ENCODE peak calls at places on chromosomes 12 and 14, in seven cellular contexts. One of them, this sample, is unnamed.

GRCh38 chr12:121452356-121453021 is 52.6 kb downstream of the RNF34 start:
- DNase-seq in spleen: no peak
- DNase-seq in esophagus squamous epithelium: no peak
- DNase-seq in MM.1S: no peak
- DNase-seq in IMR-90: no peak
- DNase-seq in uterus: peak; percentile 38
- DNase-seq in adrenal gland: no peak
- DNase-seq in this sample: no peak

GRCh38 chr12:64858882-64859281 is 34.4 kb downstream of the TBC1D30 start:
- DNase-seq in esophagus squamous epithelium: no peak
- DNase-seq in spleen: no peak
- DNase-seq in uterus: no peak
- DNase-seq in MM.1S: no peak
- DNase-seq in adrenal gland: no peak
- DNase-seq in IMR-90: no peak
- DNase-seq in this sample: no peak

GRCh38 chr12:52837341-52837741 is 3.2 kb upstream of the KRT79 start:
- DNase-seq in uterus: no peak
- DNase-seq in IMR-90: peak; percentile 91
- DNase-seq in esophagus squamous epithelium: no peak
- DNase-seq in adrenal gland: no peak
- DNase-seq in spleen: peak; percentile 36
- DNase-seq in MM.1S: no peak
- DNase-seq in this sample: no peak

GRCh38 chr14:44963775-44964380 is 1.9 kb downstream of the TOGARAM1 start:
- DNase-seq in spleen: no peak
- DNase-seq in MM.1S: no peak
- DNase-seq in uterus: no peak
- DNase-seq in IMR-90: no peak
- DNase-seq in adrenal gland: no peak
- DNase-seq in esophagus squamous epithelium: no peak
- DNase-seq in this sample: peak; percentile 62

GRCh38 chr14:68564826-68565760 is 227.8 kb downstream of the ZFP36L1 start:
- DNase-seq in esophagus squamous epithelium: no peak
- DNase-seq in spleen: no peak
- DNase-seq in uterus: peak; percentile 51
- DNase-seq in MM.1S: no peak
- DNase-seq in IMR-90: no peak
- DNase-seq in adrenal gland: no peak
- DNase-seq in this sample: no peak

GRCh38 chr14:55600784-55601561 is 21.0 kb downstream of the KTN1 start:
- DNase-seq in esophagus squamous epithelium: no peak
- DNase-seq in MM.1S: no peak
- DNase-seq in adrenal gland: no peak
- DNase-seq in spleen: no peak
- DNase-seq in IMR-90: peak; percentile 66
- DNase-seq in uterus: no peak
- DNase-seq in this sample: no peak

GRCh38 chr12:65699251-65699650 is 125.0 kb upstream of the HMGA2 start:
- DNase-seq in adrenal gland: no peak
- DNase-seq in spleen: no peak
- DNase-seq in uterus: no peak
- DNase-seq in IMR-90: peak; percentile 65
- DNase-seq in MM.1S: no peak
- DNase-seq in esophagus squamous epithelium: no peak
- DNase-seq in this sample: no peak

GRCh38 chr12:18864900-18865561 is 127.1 kb downstream of the CAPZA3 start:
- DNase-seq in esophagus squamous epithelium: no peak
- DNase-seq in spleen: no peak
- DNase-seq in IMR-90: peak; percentile 73
- DNase-seq in adrenal gland: peak; percentile 44
- DNase-seq in uterus: no peak
- DNase-seq in MM.1S: no peak
- DNase-seq in this sample: no peak

GRCh38 chr12:57632369-57632897 is 568 bp downstream of the B4GALNT1 start:
- DNase-seq in MM.1S: peak; percentile 33
- DNase-seq in IMR-90: no peak
- DNase-seq in esophagus squamous epithelium: no peak
- DNase-seq in spleen: no peak
- DNase-seq in adrenal gland: no peak
- DNase-seq in uterus: no peak
- DNase-seq in this sample: no peak

GRCh38 chr12:30847259-30847658 is 79.3 kb upstream of the TSPAN11 start:
- DNase-seq in spleen: no peak
- DNase-seq in esophagus squamous epithelium: no peak
- DNase-seq in uterus: no peak
- DNase-seq in IMR-90: peak; percentile 70
- DNase-seq in MM.1S: peak; percentile 88
- DNase-seq in adrenal gland: no peak
- DNase-seq in this sample: no peak

GRCh38 chr12:56725723-56726102 is 614 bp upstream of the NACA start:
- DNase-seq in spleen: no peak
- DNase-seq in adrenal gland: no peak
- DNase-seq in IMR-90: no peak
- DNase-seq in uterus: no peak
- DNase-seq in MM.1S: no peak
- DNase-seq in esophagus squamous epithelium: no peak
- DNase-seq in this sample: no peak

GRCh38 chr14:50410016-50410530 is 13.4 kb upstream of the CDKL1 start:
- DNase-seq in adrenal gland: no peak
- DNase-seq in spleen: no peak
- DNase-seq in IMR-90: no peak
- DNase-seq in esophagus squamous epithelium: no peak
- DNase-seq in MM.1S: no peak
- DNase-seq in uterus: no peak
- DNase-seq in this sample: no peak

GRCh38 chr14:61266436-61267220 is 14.5 kb downstream of the TMEM30B start:
- DNase-seq in uterus: no peak
- DNase-seq in adrenal gland: no peak
- DNase-seq in IMR-90: no peak
- DNase-seq in spleen: no peak
- DNase-seq in esophagus squamous epithelium: no peak
- DNase-seq in MM.1S: no peak
- DNase-seq in this sample: no peak

GRCh38 chr14:34770901-34771300 is 56.5 kb upstream of the CFL2 start:
- DNase-seq in IMR-90: no peak
- DNase-seq in MM.1S: no peak
- DNase-seq in spleen: no peak
- DNase-seq in uterus: no peak
- DNase-seq in adrenal gland: no peak
- DNase-seq in esophagus squamous epithelium: no peak
- DNase-seq in this sample: no peak

GRCh38 chr12:16553457-16553856 is 52.5 kb downstream of the LMO3 start:
- DNase-seq in adrenal gland: no peak
- DNase-seq in esophagus squamous epithelium: no peak
- DNase-seq in uterus: no peak
- DNase-seq in spleen: no peak
- DNase-seq in IMR-90: peak; percentile 62
- DNase-seq in MM.1S: no peak
- DNase-seq in this sample: no peak

GRCh38 chr12:16526693-16527092 is 79.3 kb downstream of the LMO3 start:
- DNase-seq in MM.1S: no peak
- DNase-seq in adrenal gland: peak; percentile 41
- DNase-seq in uterus: peak; percentile 67
- DNase-seq in IMR-90: peak; percentile 92
- DNase-seq in esophagus squamous epithelium: no peak
- DNase-seq in spleen: no peak
- DNase-seq in this sample: no peak

GRCh38 chr14:60637490-60638452 is 11.5 kb downstream of the SIX1 start:
- DNase-seq in adrenal gland: no peak
- DNase-seq in uterus: no peak
- DNase-seq in esophagus squamous epithelium: no peak
- DNase-seq in IMR-90: peak; percentile 53
- DNase-seq in spleen: no peak
- DNase-seq in MM.1S: no peak
- DNase-seq in this sample: no peak

GRCh38 chr12:5083955-5084849 is 40.5 kb downstream of the KCNA5 start:
- DNase-seq in IMR-90: peak; percentile 71
- DNase-seq in spleen: no peak
- DNase-seq in MM.1S: peak; percentile 33
- DNase-seq in adrenal gland: peak; percentile 14
- DNase-seq in esophagus squamous epithelium: no peak
- DNase-seq in uterus: no peak
- DNase-seq in this sample: no peak

GRCh38 chr12:57803317-57803893 is 15.1 kb downstream of the AVIL start:
- DNase-seq in IMR-90: peak; percentile 42
- DNase-seq in adrenal gland: peak; percentile 53
- DNase-seq in MM.1S: peak; percentile 21
- DNase-seq in esophagus squamous epithelium: no peak
- DNase-seq in uterus: no peak
- DNase-seq in spleen: no peak
- DNase-seq in this sample: peak; percentile 44

GRCh38 chr14:105089746-105090492 is 24.7 kb upstream of the GPR132 start:
- DNase-seq in IMR-90: no peak
- DNase-seq in spleen: no peak
- DNase-seq in adrenal gland: peak; percentile 5
- DNase-seq in esophagus squamous epithelium: no peak
- DNase-seq in MM.1S: no peak
- DNase-seq in uterus: no peak
- DNase-seq in this sample: peak; percentile 46

GRCh38 chr14:105092124-105092911 is 27.1 kb upstream of the GPR132 start:
- DNase-seq in esophagus squamous epithelium: no peak
- DNase-seq in IMR-90: no peak
- DNase-seq in MM.1S: no peak
- DNase-seq in uterus: peak; percentile 39
- DNase-seq in spleen: peak; percentile 79
- DNase-seq in adrenal gland: peak; percentile 10
- DNase-seq in this sample: peak; percentile 47

GRCh38 chr14:105092912-105093425 is 27.7 kb upstream of the GPR132 start:
- DNase-seq in IMR-90: peak; percentile 58
- DNase-seq in esophagus squamous epithelium: no peak
- DNase-seq in adrenal gland: peak; percentile 60
- DNase-seq in spleen: peak; percentile 92
- DNase-seq in MM.1S: no peak
- DNase-seq in uterus: peak; percentile 61
- DNase-seq in this sample: peak; percentile 71

GRCh38 chr14:105090493-105091334 is 25.5 kb upstream of the GPR132 start:
- DNase-seq in adrenal gland: peak; percentile 82
- DNase-seq in IMR-90: peak; percentile 62
- DNase-seq in spleen: peak; percentile 97
- DNase-seq in uterus: peak; percentile 75
- DNase-seq in MM.1S: peak; percentile 56
- DNase-seq in esophagus squamous epithelium: no peak
- DNase-seq in this sample: peak; percentile 86

DNA sequence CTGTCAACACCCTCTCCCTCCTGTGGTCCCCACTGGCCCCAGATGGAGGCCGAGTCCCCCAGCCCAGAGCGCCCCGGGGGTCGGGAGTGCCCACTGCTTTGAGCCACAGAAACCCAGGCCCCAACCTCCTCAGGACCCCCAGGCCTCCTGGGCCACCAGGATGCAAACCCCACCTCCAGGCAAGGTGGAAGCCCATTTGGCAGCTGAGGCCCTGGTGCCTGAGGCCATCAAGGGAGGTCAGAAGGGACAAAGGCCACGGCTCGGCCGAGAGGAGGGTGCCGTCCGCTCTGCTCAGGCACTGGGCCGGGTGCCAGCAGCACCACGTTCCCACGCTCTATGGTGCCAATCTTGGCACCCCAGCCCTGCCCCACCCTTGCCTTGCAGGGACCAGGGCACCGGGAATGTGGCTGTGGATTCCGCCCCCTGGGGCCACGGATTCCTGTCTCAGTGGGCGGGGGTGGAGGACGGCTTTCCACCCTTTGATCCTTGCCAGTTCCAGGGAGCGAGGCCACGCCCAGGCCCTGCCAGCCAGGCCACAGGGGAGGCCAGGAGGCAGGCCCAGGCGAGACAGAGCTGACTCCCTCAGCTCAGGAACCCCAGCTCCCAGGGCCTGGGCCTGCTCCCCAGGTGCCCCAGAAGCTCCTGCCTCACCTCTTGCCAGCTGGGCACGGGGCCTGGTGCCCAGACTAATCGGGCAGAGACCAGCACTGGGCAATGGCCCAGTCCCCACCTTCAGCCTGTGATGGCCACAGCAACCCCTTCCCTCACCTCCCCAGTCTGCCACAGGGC is 26.3 kb upstream of the GPR132 start:
- DNase-seq in esophagus squamous epithelium: no peak
- DNase-seq in spleen: peak; percentile 86
- DNase-seq in MM.1S: no peak
- DNase-seq in uterus: peak; percentile 60
- DNase-seq in IMR-90: no peak
- DNase-seq in adrenal gland: peak; percentile 69
- DNase-seq in this sample: peak; percentile 95
- H3K27ac ChIP-seq in esophagus squamous epithelium: peak overlapping the region; percentile 92
- H3K27ac ChIP-seq in spleen: peak overlapping the region; percentile 0
- H3K27ac ChIP-seq in MM.1S: no peak overlapping the region
- H3K27ac ChIP-seq in uterus: peak overlapping the region; percentile 92
- H3K27ac ChIP-seq in IMR-90: peak overlapping the region; percentile 2
- H3K27ac ChIP-seq in adrenal gland: peak overlapping the region; percentile 4
- H3K27ac ChIP-seq in this sample: peak overlapping the region; percentile 37

GRCh38 chr12:3554547-3555115 is 63.6 kb downstream of the PRMT8 start:
- DNase-seq in esophagus squamous epithelium: no peak
- DNase-seq in spleen: no peak
- DNase-seq in MM.1S: no peak
- DNase-seq in adrenal gland: no peak
- DNase-seq in uterus: no peak
- DNase-seq in IMR-90: no peak
- DNase-seq in this sample: no peak

GRCh38 chr12:3552726-3553045 is 61.7 kb downstream of the PRMT8 start:
- DNase-seq in IMR-90: no peak
- DNase-seq in adrenal gland: no peak
- DNase-seq in uterus: no peak
- DNase-seq in esophagus squamous epithelium: no peak
- DNase-seq in spleen: no peak
- DNase-seq in MM.1S: no peak
- DNase-seq in this sample: no peak

GRCh38 chr12:3553221-3553620 is 62.2 kb downstream of the PRMT8 start:
- DNase-seq in esophagus squamous epithelium: no peak
- DNase-seq in spleen: no peak
- DNase-seq in adrenal gland: no peak
- DNase-seq in MM.1S: no peak
- DNase-seq in uterus: no peak
- DNase-seq in IMR-90: no peak
- DNase-seq in this sample: no peak

GRCh38 chr12:3551976-3552725 is 61.1 kb downstream of the PRMT8 start:
- DNase-seq in spleen: no peak
- DNase-seq in MM.1S: no peak
- DNase-seq in esophagus squamous epithelium: no peak
- DNase-seq in IMR-90: no peak
- DNase-seq in adrenal gland: no peak
- DNase-seq in uterus: no peak
- DNase-seq in this sample: no peak

GRCh38 chr12:3553681-3554546 is 62.9 kb downstream of the PRMT8 start:
- DNase-seq in uterus: no peak
- DNase-seq in esophagus squamous epithelium: no peak
- DNase-seq in spleen: no peak
- DNase-seq in IMR-90: no peak
- DNase-seq in MM.1S: no peak
- DNase-seq in adrenal gland: no peak
- DNase-seq in this sample: no peak
- TF ChIP-seq CTCF in uterus: no peak
- TF ChIP-seq CTCF in esophagus squamous epithelium: no peak
- TF ChIP-seq CTCF in spleen: no peak
- TF ChIP-seq CTCF in IMR-90: no peak
- TF ChIP-seq CTCF in MM.1S: no peak
- TF ChIP-seq CTCF in adrenal gland: no peak
- TF ChIP-seq CTCF in this sample: no peak

GRCh38 chr12:122452701-122453285 is 30.3 kb upstream of the CLIP1 start:
- DNase-seq in adrenal gland: no peak
- DNase-seq in IMR-90: no peak
- DNase-seq in esophagus squamous epithelium: no peak
- DNase-seq in uterus: no peak
- DNase-seq in spleen: no peak
- DNase-seq in MM.1S: no peak
- DNase-seq in this sample: no peak
- H3K27ac ChIP-seq in adrenal gland: no peak overlapping the region
- H3K27ac ChIP-seq in IMR-90: no peak overlapping the region
- H3K27ac ChIP-seq in esophagus squamous epithelium: peak overlapping the region; percentile 47
- H3K27ac ChIP-seq in uterus: no peak overlapping the region
- H3K27ac ChIP-seq in spleen: no peak overlapping the region
- H3K27ac ChIP-seq in MM.1S: peak overlapping the region; percentile 66
- H3K27ac ChIP-seq in this sample: no peak overlapping the region

GRCh38 chr14:95018845-95019244 is 138.5 kb downstream of the DICER1 start:
- DNase-seq in adrenal gland: no peak
- DNase-seq in IMR-90: no peak
- DNase-seq in uterus: no peak
- DNase-seq in esophagus squamous epithelium: no peak
- DNase-seq in spleen: no peak
- DNase-seq in MM.1S: no peak
- DNase-seq in this sample: no peak
- TF ChIP-seq CTCF in adrenal gland: no peak
- TF ChIP-seq CTCF in IMR-90: no peak
- TF ChIP-seq CTCF in uterus: no peak
- TF ChIP-seq CTCF in esophagus squamous epithelium: no peak
- TF ChIP-seq CTCF in spleen: no peak
- TF ChIP-seq CTCF in MM.1S: no peak
- TF ChIP-seq CTCF in this sample: no peak